ENCODE peak calls at places on chromosomes 3 and 15, in six cellular contexts. N is ovary, E is IMR-90, S is heart left ventricle, T is adrenal gland, C is ascending aorta. D is an unnamed sample.

GRCh38 chr3:126305427-126305826 is 51.8 kb downstream of the KLF15 start:
- DNase-seq in N (no peak), E (peak; percentile 52), S (no peak), T (no peak), C (no peak), D (no peak)

GRCh38 chr3:23028294-23028693 is 174.8 kb upstream of the UBE2E2 start:
- DNase-seq in N (no peak), E (no peak), S (no peak), T (no peak), C (no peak), D (no peak)

GRCh38 chr15:99155961-99156443 is 51.1 kb downstream of the SYNM start:
- DNase-seq in N (no peak), E (peak; percentile 65), S (no peak), T (no peak), C (peak; percentile 40), D (no peak)

GRCh38 chr15:32838820-32839219 is 121.0 kb downstream of the GREM1 start:
- DNase-seq in N (no peak), E (peak; percentile 97), S (no peak), T (no peak), C (no peak), D (no peak)

GRCh38 chr3:7226393-7226792 is 365.5 kb downstream of the GRM7 start:
- DNase-seq in N (no peak), E (no peak), S (no peak), T (no peak), C (no peak), D (no peak)

GRCh38 chr3:106421928-106422327 is 553.1 kb upstream of the CBLB start:
- DNase-seq in N (no peak), E (peak; percentile 47), S (no peak), T (no peak), C (no peak), D (no peak)

GRCh38 chr15:54528021-54528420 is 549.8 kb downstream of the UNC13C start:
- DNase-seq in N (no peak), E (no peak), S (no peak), T (no peak), C (no peak), D (no peak)

GRCh38 chr3:82087958-82088357 is 326.5 kb upstream of the GBE1 start:
- DNase-seq in N (no peak), E (peak; percentile 67), S (no peak), T (no peak), C (no peak), D (no peak)

GRCh38 chr15:24919446-24919845 is 35.3 kb upstream of the SNRPN start:
- DNase-seq in N (no peak), E (no peak), S (no peak), T (no peak), C (no peak), D (no peak)

GRCh38 chr3:464255-464654 is 267.7 kb downstream of the CHL1 start:
- DNase-seq in N (no peak), E (no peak), S (no peak), T (no peak), C (no peak), D (no peak)

GRCh38 chr3:463793-464192 is 267.2 kb downstream of the CHL1 start:
- DNase-seq in N (no peak), E (no peak), S (no peak), T (no peak), C (no peak), D (no peak)

GRCh38 chr3:462851-463250 is 266.3 kb downstream of the CHL1 start:
- DNase-seq in N (no peak), E (no peak), S (no peak), T (no peak), C (no peak), D (no peak)

GRCh38 chr3:473284-473800 is 276.8 kb downstream of the CHL1 start:
- DNase-seq in N (no peak), E (no peak), S (no peak), T (no peak), C (no peak), D (no peak)

DNA sequence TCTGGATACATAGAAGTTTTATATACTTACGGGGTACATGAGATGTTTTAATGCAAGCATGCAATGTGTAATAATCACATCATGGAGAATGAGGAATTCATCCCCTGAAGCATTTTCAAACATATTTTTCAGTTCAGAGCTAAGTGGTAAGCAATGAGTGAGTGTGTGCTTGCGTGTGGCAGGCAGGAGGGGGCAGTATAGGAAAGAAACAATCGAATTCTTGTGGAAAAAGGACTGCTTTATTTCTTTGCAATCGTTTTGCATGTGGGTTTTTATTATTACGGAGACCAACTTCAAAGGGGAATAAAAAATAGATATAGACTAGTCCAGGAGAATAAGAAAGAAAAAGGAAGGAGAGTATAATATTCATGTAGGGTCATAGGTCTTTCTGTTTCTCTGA is 271.6 kb downstream of the CHL1 start:
- DNase-seq in N (no peak), E (no peak), S (no peak), T (no peak), C (no peak), D (no peak)
- TF ChIP-seq CTCF in N (no peak), E (peak; percentile 13), S (peak; percentile 35), T (no peak), C (peak; percentile 61), D (peak; percentile 34)

DNA sequence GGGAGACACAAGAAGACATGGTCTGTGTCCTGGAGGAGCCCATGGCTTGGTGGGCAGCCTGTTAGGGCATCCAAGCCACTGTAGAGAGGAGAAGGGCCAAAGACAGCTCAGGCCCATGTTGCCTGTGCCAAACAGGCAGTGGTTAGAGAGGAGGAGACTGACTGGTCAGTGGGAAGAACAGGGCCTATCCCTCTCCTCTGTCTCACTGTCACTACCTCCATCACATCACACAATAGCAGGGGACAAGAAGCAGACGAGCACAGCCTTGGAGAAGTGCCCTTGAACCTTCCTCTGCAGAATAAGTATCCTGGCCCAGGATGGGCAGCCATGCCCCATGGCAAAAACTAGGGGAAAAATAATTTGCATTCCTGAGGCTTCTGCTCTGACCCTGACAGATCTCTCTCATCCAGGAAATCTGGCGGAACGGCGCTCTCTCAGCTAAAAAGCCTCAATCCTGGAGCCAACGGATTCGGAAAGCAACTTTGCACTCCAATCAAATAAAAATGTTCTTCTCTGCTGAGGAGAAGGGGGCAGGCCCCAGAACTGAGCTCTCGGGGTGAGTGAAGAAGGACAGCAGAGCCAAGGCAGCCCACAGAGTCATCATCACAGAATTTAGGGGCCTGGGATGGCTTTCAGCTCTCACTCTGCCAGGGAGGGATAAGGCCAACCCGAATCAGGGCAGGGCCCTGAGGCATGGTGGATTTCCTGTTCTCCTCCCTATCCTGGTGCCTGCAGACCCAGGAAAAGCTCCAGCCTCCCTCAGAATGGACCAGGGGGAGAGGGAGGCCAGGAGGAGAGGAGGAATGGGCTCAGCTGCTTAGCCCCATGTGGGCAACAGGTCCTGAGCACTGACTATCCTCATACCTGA is 1.6 kb downstream of the SHF start:
- DNase-seq in N (no peak), E (peak; percentile 20), S (no peak), T (no peak), C (no peak), D (no peak)
- H3K4me3 ChIP-seq in N (peak overlapping the region; percentile 94), E (peak overlapping the region; percentile 68), S (peak overlapping the region; percentile 74), T (no peak overlapping the region), C (peak overlapping the region; percentile 94), D (peak overlapping the region; percentile 70)

DNA sequence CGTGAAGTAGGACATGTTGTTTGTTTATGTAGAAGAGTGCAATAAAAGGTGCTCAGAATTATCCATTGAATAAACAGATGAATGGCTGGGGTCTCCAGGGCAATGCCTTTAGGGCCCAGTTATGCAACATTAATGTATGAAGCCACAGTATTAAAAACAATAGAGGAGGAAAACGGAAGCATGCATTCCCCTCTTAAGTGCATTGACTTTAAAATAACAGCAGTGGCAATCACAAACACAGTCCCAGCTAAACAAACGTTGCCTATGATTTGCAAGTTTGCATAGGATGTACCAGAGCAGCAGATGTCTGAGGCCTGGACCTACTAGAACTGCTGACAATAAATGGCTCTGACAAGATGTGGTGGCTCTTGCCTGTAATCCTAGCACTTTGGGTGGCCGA is 60.6 kb upstream of the GCNT3 start:
- DNase-seq in N (no peak), E (no peak), S (no peak), T (no peak), C (no peak), D (no peak)
- H3K27ac ChIP-seq in N (no peak overlapping the region), E (no peak overlapping the region), S (no peak overlapping the region), T (no peak overlapping the region), C (no peak overlapping the region), D (no peak overlapping the region)

DNA sequence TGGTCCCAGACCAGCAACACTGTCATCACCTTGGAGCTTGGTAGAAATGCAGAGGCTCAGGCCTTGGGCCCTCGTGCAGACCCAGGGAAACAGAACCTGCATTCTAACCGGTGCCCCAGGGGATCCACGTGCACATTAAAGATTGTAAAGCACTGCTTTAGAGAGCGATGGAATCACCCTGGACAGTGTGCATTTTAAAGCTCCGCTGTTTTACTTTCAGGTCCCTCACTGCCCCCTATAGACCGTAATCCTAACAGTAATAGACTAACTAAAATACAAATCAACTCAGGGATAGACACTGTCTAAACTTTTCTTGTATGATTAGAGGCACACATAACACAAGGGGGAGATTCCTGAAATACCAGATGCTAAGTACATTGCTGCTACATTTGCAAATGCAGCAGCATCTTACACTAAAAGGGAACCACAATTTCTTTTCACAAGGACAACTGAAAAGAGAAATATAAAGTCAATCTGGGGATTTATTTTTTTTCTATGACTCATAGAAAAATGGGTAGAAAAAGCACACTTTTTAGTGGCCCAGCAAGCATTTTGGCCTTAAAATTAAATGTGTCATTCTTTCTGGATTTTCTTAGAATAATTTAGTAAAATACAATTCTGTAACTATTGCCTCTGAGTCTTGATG is 10.5 kb upstream of the SH3GL3 start:
- DNase-seq in N (no peak), E (peak; percentile 52), S (no peak), T (no peak), C (no peak), D (no peak)
- TF ChIP-seq CTCF in N (no peak), E (peak; percentile 58), S (peak; percentile 37), T (no peak), C (peak; percentile 27), D (peak; percentile 19)

GRCh38 chr15:40597024-40597423 is 3.0 kb downstream of the KNL1 start:
- DNase-seq in N (no peak), E (no peak), S (no peak), T (no peak), C (no peak), D (no peak)

GRCh38 chr15:40594429-40594836 is 384 bp downstream of the KNL1 start:
- DNase-seq in N (no peak), E (peak; percentile 16), S (peak; percentile 34), T (peak; percentile 56), C (no peak), D (peak; percentile 73)

GRCh38 chr15:40593588-40594428 is at the start of gene KNL1:
- DNase-seq in N (peak; percentile 92), E (peak; percentile 90), S (peak; percentile 91), T (peak; percentile 91), C (peak; percentile 96), D (peak; percentile 90)

GRCh38 chr15:40595773-40596172 is 1.7 kb downstream of the KNL1 start:
- DNase-seq in N (no peak), E (no peak), S (no peak), T (no peak), C (no peak), D (no peak)

GRCh38 chr15:40595219-40595618 is 1.2 kb downstream of the KNL1 start:
- DNase-seq in N (no peak), E (no peak), S (no peak), T (no peak), C (no peak), D (no peak)
- H3K4me3 ChIP-seq in N (no peak overlapping the region), E (peak overlapping the region; percentile 52), S (no peak overlapping the region), T (no peak overlapping the region), C (peak overlapping the region; percentile 73), D (peak overlapping the region; percentile 68)

DNA sequence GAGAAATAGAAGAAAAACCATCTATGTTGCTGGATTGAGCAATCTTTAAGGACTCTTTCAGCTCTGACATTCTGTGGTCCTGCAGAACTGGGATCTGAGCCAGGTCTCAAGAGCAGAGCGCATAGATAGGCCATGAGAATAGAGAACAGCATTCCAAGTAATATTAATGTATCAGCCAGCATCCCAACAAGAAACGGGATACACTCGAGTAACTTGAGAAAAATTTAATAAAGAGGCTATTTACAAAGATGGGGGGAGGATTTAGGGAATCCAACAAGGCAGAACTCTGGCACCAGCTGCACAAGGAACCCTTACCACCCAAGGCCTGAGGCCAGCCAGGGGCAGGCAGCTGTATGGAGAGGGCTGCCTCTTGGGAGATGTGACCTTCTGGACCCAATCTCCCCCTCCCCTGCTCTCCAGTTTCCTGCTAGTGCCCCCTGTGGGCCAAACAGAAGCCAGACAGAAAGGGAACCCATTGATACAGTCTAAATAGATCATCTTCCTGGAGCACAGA is 8.2 kb downstream of the TMOD2 start:
- DNase-seq in N (no peak), E (peak; percentile 97), S (peak; percentile 60), T (no peak), C (no peak), D (peak; percentile 62)
- H3K27ac ChIP-seq in N (no peak overlapping the region), E (peak overlapping the region; percentile 34), S (no peak overlapping the region), T (no peak overlapping the region), C (no peak overlapping the region), D (no peak overlapping the region)

D was measured in lower lobe of right lung.